ENCODE peak calls at places on chromosome 19, in five cellular contexts. One of them, this sample, is unnamed.

GRCh38 chr19:28500982-28501633 is 711.8 kb downstream of the UQCRFS1 start:
- DNase-seq in heart left ventricle: no peak
- DNase-seq in fibroblast of pulmonary artery: no peak
- DNase-seq in A549: no peak
- DNase-seq in cardiac muscle cell: no peak
- DNase-seq in this sample: no peak

GRCh38 chr19:4181053-4181508 is 1.3 kb downstream of the SIRT6 start:
- DNase-seq in heart left ventricle: no peak
- DNase-seq in fibroblast of pulmonary artery: no peak
- DNase-seq in A549: no peak
- DNase-seq in cardiac muscle cell: no peak
- DNase-seq in this sample: no peak

GRCh38 chr19:17021793-17022590 is 4.6 kb downstream of the CPAMD8 start:
- DNase-seq in heart left ventricle: no peak
- DNase-seq in fibroblast of pulmonary artery: peak
- DNase-seq in A549: no peak
- DNase-seq in cardiac muscle cell: peak
- DNase-seq in this sample: peak

GRCh38 chr19:7224205-7224833 is 69.9 kb downstream of the INSR start:
- DNase-seq in heart left ventricle: peak
- DNase-seq in fibroblast of pulmonary artery: peak
- DNase-seq in A549: no peak
- DNase-seq in cardiac muscle cell: peak
- DNase-seq in this sample: peak

GRCh38 chr19:5086725-5087439 is 118.0 kb downstream of the KDM4B start:
- DNase-seq in heart left ventricle: no peak
- DNase-seq in fibroblast of pulmonary artery: no peak
- DNase-seq in A549: peak
- DNase-seq in cardiac muscle cell: no peak
- DNase-seq in this sample: no peak

GRCh38 chr19:50317115-50317514 is 12.1 kb downstream of the KCNC3 start:
- DNase-seq in heart left ventricle: no peak
- DNase-seq in fibroblast of pulmonary artery: no peak
- DNase-seq in A549: no peak
- DNase-seq in cardiac muscle cell: no peak
- DNase-seq in this sample: no peak

GRCh38 chr19:28984315-28984714 is 228.6 kb downstream of the UQCRFS1 start:
- DNase-seq in heart left ventricle: no peak
- DNase-seq in fibroblast of pulmonary artery: no peak
- DNase-seq in A549: no peak
- DNase-seq in cardiac muscle cell: no peak
- DNase-seq in this sample: no peak

GRCh38 chr19:7657047-7657779 is 11.6 kb upstream of the RETN start:
- DNase-seq in heart left ventricle: no peak
- DNase-seq in fibroblast of pulmonary artery: no peak
- DNase-seq in A549: no peak
- DNase-seq in cardiac muscle cell: peak
- DNase-seq in this sample: peak

GRCh38 chr19:23699521-23699860 is 12.5 kb upstream of the ZNF675 start:
- DNase-seq in heart left ventricle: no peak
- DNase-seq in fibroblast of pulmonary artery: no peak
- DNase-seq in A549: no peak
- DNase-seq in cardiac muscle cell: no peak
- DNase-seq in this sample: no peak

GRCh38 chr19:4343845-4344713 is 717 bp downstream of the MPND start:
- DNase-seq in heart left ventricle: peak
- DNase-seq in fibroblast of pulmonary artery: no peak
- DNase-seq in A549: no peak
- DNase-seq in cardiac muscle cell: no peak
- DNase-seq in this sample: no peak

GRCh38 chr19:8307400-8307964 is 676 bp downstream of the CD320 start:
- DNase-seq in heart left ventricle: no peak
- DNase-seq in fibroblast of pulmonary artery: no peak
- DNase-seq in A549: no peak
- DNase-seq in cardiac muscle cell: no peak
- DNase-seq in this sample: no peak

GRCh38 chr19:35995655-35995993 is 636 bp downstream of the SDHAF1 start:
- DNase-seq in heart left ventricle: peak
- DNase-seq in fibroblast of pulmonary artery: peak
- DNase-seq in A549: peak
- DNase-seq in cardiac muscle cell: peak
- DNase-seq in this sample: peak

GRCh38 chr19:55253842-55254624 is 4.8 kb downstream of the PPP6R1 start:
- DNase-seq in heart left ventricle: no peak
- DNase-seq in fibroblast of pulmonary artery: no peak
- DNase-seq in A549: no peak
- DNase-seq in cardiac muscle cell: no peak
- DNase-seq in this sample: no peak

GRCh38 chr19:28670894-28671293 is 542.1 kb downstream of the UQCRFS1 start:
- DNase-seq in heart left ventricle: no peak
- DNase-seq in fibroblast of pulmonary artery: no peak
- DNase-seq in A549: no peak
- DNase-seq in cardiac muscle cell: no peak
- DNase-seq in this sample: no peak

GRCh38 chr19:56751078-56751489 is 79.5 kb upstream of the ZNF835 start:
- DNase-seq in heart left ventricle: no peak
- DNase-seq in fibroblast of pulmonary artery: no peak
- DNase-seq in A549: no peak
- DNase-seq in cardiac muscle cell: peak
- DNase-seq in this sample: no peak

GRCh38 chr19:36225219-36225892 is 10.4 kb downstream of the ZNF146 start:
- DNase-seq in heart left ventricle: no peak
- DNase-seq in fibroblast of pulmonary artery: peak
- DNase-seq in A549: no peak
- DNase-seq in cardiac muscle cell: peak
- DNase-seq in this sample: peak

GRCh38 chr19:14089412-14089661 is 1.2 kb downstream of the SAMD1 start:
- DNase-seq in heart left ventricle: no peak
- DNase-seq in fibroblast of pulmonary artery: peak
- DNase-seq in A549: peak
- DNase-seq in cardiac muscle cell: peak
- DNase-seq in this sample: no peak
- H3K4me3 ChIP-seq in heart left ventricle: peak
- H3K4me3 ChIP-seq in fibroblast of pulmonary artery: peak
- H3K4me3 ChIP-seq in A549: peak
- H3K4me3 ChIP-seq in cardiac muscle cell: peak
- H3K4me3 ChIP-seq in this sample: peak

DNA sequence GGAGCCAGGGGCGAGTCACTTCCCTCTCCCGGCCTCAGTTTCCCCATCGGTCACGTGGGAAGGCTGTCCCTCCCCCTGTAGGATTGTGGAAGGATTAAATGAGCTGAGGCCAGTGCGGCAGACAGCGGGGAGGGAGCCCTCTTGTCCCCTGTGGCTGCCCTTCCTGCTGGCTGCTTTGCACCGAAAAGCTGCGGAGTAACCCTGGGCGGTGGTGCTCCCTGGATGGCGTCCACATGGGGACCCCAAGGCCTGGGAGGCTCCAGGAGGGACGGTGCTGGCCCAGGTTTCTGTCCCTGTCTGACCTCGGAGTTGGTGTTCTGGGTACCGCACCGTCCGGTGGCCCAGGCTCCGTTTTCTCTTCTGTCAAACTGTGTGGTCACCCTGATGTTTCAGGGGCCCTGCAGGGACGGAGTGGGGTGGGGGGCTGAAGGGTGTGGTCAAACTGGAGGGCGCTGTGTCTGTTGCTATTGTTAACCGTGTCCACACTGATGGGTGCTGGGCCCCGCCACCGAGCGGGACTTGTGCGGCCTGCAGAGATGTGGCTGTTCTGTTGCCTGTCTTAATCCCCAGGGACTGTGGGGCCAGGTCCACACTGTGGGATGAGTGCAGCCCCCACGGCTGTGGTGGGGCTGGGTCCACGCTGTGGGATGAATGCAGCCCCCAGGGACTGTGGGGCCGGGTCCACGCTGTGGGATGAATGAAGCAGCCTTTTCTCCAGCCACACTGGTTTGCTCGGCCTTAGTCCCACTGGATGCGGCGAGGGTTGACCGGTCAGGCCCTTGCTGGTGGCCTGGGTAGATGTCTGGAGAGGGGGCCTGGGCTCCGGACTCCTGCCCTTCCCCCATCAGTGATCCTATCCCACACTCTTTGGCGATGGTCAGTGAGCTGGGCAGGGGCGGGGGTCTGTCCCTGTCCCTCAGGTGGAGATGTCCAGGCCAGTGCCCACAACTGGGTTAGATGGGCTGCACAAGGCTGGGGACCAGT is 6.9 kb downstream of the GNA11 start:
- DNase-seq in heart left ventricle: peak
- DNase-seq in fibroblast of pulmonary artery: no peak
- DNase-seq in A549: no peak
- DNase-seq in cardiac muscle cell: no peak
- DNase-seq in this sample: no peak
- TF ChIP-seq CTCF in heart left ventricle: no peak
- TF ChIP-seq CTCF in fibroblast of pulmonary artery: no peak
- TF ChIP-seq CTCF in A549: no peak
- TF ChIP-seq CTCF in cardiac muscle cell: no peak
- TF ChIP-seq CTCF in this sample: no peak

DNA sequence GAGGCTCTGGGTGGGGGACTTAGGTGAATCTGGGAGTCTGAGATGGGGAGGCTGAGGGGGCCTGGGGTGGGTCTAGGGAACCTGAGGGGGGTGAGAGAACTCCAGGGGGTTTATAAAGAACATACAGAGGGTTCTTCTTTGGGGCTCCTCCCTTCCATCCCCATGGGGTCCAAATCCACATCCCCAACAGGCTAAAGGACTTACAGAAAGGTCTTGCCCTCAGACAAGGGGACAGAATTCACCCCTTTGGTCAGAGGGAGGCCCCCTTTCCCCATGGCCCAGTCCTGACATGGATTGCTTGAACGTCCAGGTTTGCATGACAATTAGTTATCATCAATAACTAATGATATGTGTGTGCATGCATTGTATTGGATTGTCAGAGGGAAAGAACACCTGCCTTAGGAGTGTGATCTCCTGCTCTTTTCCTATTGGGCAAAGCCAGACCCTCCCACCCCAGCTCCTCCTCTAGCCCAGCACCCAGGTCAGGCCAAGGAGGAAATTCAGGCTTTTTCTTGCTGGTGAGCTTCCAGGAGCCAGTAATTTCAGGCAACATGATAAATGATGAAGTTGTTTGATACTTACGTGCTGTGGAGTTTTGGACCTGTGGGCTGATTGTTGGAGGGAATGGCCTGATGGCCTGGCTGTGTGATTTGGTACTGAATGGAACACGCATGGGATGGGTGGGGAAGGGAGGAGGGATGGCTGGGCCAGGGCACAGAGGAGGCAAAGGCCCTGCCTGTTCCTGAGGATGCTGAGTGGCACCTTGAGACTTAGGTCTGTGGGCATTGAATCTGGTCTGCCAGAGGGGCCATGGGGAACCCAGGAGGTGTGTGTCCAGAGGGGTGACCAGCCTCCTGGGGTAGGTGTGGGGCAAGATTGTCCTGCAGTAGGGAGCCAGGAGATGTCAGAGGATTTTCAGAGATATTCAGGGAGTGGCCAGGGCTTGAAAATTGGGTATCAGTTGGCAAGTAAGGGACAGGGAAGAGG is 1.1 kb downstream of the KLHL26 start:
- DNase-seq in heart left ventricle: no peak
- DNase-seq in fibroblast of pulmonary artery: no peak
- DNase-seq in A549: peak
- DNase-seq in cardiac muscle cell: no peak
- DNase-seq in this sample: no peak
- H3K4me3 ChIP-seq in heart left ventricle: peak
- H3K4me3 ChIP-seq in fibroblast of pulmonary artery: peak
- H3K4me3 ChIP-seq in A549: peak
- H3K4me3 ChIP-seq in cardiac muscle cell: peak
- H3K4me3 ChIP-seq in this sample: peak

GRCh38 chr19:33130433-33130832 is 1.5 kb upstream of the WDR88 start:
- DNase-seq in heart left ventricle: no peak
- DNase-seq in fibroblast of pulmonary artery: no peak
- DNase-seq in A549: no peak
- DNase-seq in cardiac muscle cell: no peak
- DNase-seq in this sample: no peak

GRCh38 chr19:33132021-33132420 is at the start of gene WDR88:
- DNase-seq in heart left ventricle: no peak
- DNase-seq in fibroblast of pulmonary artery: no peak
- DNase-seq in A549: no peak
- DNase-seq in cardiac muscle cell: no peak
- DNase-seq in this sample: no peak

GRCh38 chr19:33134571-33135041 is 2.7 kb downstream of the WDR88 start:
- DNase-seq in heart left ventricle: no peak
- DNase-seq in fibroblast of pulmonary artery: no peak
- DNase-seq in A549: no peak
- DNase-seq in cardiac muscle cell: no peak
- DNase-seq in this sample: no peak

GRCh38 chr19:33133438-33134031 is 1.6 kb downstream of the WDR88 start:
- DNase-seq in heart left ventricle: no peak
- DNase-seq in fibroblast of pulmonary artery: peak
- DNase-seq in A549: peak
- DNase-seq in cardiac muscle cell: peak
- DNase-seq in this sample: peak

DNA sequence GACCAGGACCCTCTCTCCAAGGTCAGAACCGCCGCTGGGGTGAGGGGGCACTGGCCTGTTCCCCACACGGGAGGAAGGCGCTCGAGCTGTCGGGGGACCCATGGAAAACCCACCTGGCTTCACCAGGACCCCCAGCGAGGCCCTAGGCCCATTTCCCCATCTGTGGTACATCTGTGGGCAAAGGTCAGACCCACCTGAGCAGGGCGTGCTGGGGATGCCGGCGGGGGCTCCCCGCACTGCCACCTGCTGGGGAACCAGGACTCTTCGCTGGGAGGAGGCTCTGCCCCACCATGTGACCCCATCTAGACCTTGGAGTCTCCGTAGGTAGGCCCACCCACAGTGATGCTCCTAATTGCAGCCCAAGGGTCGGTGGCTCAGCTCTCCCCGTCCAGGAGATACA is 511 bp downstream of the WDR88 start:
- DNase-seq in heart left ventricle: no peak
- DNase-seq in fibroblast of pulmonary artery: no peak
- DNase-seq in A549: peak
- DNase-seq in cardiac muscle cell: no peak
- DNase-seq in this sample: no peak
- TF ChIP-seq CTCF in heart left ventricle: no peak
- TF ChIP-seq CTCF in fibroblast of pulmonary artery: peak
- TF ChIP-seq CTCF in A549: peak
- TF ChIP-seq CTCF in cardiac muscle cell: peak
- TF ChIP-seq CTCF in this sample: peak

GRCh38 chr19:45102481-45102880 is 9.5 kb downstream of the PPP1R37 start:
- DNase-seq in heart left ventricle: no peak
- DNase-seq in fibroblast of pulmonary artery: no peak
- DNase-seq in A549: no peak
- DNase-seq in cardiac muscle cell: no peak
- DNase-seq in this sample: no peak
- H3K4me3 ChIP-seq in heart left ventricle: no peak
- H3K4me3 ChIP-seq in fibroblast of pulmonary artery: no peak
- H3K4me3 ChIP-seq in A549: no peak
- H3K4me3 ChIP-seq in cardiac muscle cell: no peak
- H3K4me3 ChIP-seq in this sample: no peak

DNA sequence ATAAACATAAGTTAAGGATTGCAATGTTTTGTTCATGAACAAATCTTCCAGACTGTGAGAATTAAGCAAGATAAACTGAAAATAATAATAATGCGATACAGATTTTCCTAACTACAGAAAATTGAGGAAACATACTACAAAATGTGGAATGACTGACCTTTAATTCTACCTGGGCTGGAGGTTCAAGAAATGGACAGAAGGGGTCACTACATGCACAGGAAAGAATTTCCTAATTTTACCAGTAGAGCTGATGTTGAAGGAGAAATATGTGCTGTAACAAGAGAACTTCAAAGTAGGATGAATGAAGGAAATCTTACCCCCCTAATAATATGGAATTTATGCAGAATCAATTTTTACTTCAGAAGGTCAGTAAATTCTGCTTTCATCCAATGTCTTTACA is 62.3 kb downstream of the ZNF627 start:
- DNase-seq in heart left ventricle: no peak
- DNase-seq in fibroblast of pulmonary artery: peak
- DNase-seq in A549: no peak
- DNase-seq in cardiac muscle cell: peak
- DNase-seq in this sample: peak
- TF ChIP-seq CTCF in heart left ventricle: peak
- TF ChIP-seq CTCF in fibroblast of pulmonary artery: peak
- TF ChIP-seq CTCF in A549: no peak
- TF ChIP-seq CTCF in cardiac muscle cell: peak
- TF ChIP-seq CTCF in this sample: peak